ENCODE peak calls at places on chromosome 1, in six cellular contexts. E is H1, N is stomach, H is spleen, M is suprapubic skin, L is HepG2. I is an unnamed sample.

GRCh38 chr1:215543191-215543606 is 23.9 kb upstream of the KCTD3 start:
- DNase-seq in M (no peak), N (peak), L (peak), E (no peak), H (no peak), I (no peak)

GRCh38 chr1:27513521-27513920 is 23.6 kb upstream of the WASF2 start:
- DNase-seq in N (no peak), E (no peak), L (no peak), M (no peak), H (no peak), I (no peak)

GRCh38 chr1:103197266-103197665 is 88.9 kb upstream of the COL11A1 start:
- DNase-seq in E (no peak), M (no peak), N (no peak), H (no peak), L (no peak), I (no peak)

GRCh38 chr1:37875833-37876232 is 16.4 kb upstream of the MTF1 start:
- DNase-seq in M (no peak), N (no peak), E (no peak), L (no peak), H (no peak), I (no peak)

GRCh38 chr1:201307239-201307638 is 23.9 kb downstream of the PKP1 start:
- DNase-seq in E (no peak), H (no peak), N (no peak), M (no peak), L (no peak), I (no peak)

GRCh38 chr1:50265790-50266314 is 157.1 kb downstream of the ELAVL4 start:
- DNase-seq in H (no peak), E (no peak), L (no peak), M (peak), N (no peak), I (peak)

GRCh38 chr1:54608561-54609230 is 14.6 kb downstream of the FAM151A start:
- DNase-seq in E (no peak), H (peak), L (no peak), N (no peak), M (no peak), I (no peak)

GRCh38 chr1:92820024-92820423 is 11.8 kb upstream of the RPL5 start:
- DNase-seq in L (no peak), H (no peak), N (no peak), M (no peak), E (no peak), I (no peak)

GRCh38 chr1:168520052-168520751 is 23.6 kb downstream of the XCL2 start:
- DNase-seq in L (no peak), N (no peak), H (peak), E (no peak), M (no peak), I (no peak)

DNA sequence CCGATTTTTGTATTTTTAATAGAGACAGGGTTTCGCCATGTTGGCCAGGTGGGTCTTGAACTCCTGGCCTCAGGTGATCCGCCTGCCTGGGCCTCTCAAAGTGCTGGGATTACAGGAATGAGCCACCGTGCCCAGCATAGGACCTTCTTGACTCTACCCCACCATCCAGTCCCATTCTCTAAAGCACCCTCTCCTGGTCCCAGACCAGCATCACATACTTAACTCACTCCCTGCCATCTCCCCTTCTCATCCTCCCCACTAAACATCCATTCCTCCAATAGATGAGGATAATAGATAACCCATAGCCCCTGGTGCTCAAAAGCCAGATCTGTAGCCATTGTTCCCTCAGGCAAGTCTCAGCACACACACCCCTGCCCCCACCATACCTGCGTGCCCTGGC is 2.1 kb downstream of the ENTREP3 start:
- DNase-seq in M (no peak), H (peak), E (no peak), L (no peak), N (no peak), I (no peak)
- TF ChIP-seq CTCF in M (no peak), H (no peak), E (no peak), L (no peak), N (no peak), I (no peak)

GRCh38 chr1:110460253-110461220 is 9.6 kb downstream of the PROK1 start:
- DNase-seq in L (peak), N (peak), E (no peak), H (peak), M (peak), I (no peak)
- TF ChIP-seq POLR2AphosphoS5 in L (no peak), N (no peak), E (no peak), H (no peak), M (no peak), I (no peak)

DNA sequence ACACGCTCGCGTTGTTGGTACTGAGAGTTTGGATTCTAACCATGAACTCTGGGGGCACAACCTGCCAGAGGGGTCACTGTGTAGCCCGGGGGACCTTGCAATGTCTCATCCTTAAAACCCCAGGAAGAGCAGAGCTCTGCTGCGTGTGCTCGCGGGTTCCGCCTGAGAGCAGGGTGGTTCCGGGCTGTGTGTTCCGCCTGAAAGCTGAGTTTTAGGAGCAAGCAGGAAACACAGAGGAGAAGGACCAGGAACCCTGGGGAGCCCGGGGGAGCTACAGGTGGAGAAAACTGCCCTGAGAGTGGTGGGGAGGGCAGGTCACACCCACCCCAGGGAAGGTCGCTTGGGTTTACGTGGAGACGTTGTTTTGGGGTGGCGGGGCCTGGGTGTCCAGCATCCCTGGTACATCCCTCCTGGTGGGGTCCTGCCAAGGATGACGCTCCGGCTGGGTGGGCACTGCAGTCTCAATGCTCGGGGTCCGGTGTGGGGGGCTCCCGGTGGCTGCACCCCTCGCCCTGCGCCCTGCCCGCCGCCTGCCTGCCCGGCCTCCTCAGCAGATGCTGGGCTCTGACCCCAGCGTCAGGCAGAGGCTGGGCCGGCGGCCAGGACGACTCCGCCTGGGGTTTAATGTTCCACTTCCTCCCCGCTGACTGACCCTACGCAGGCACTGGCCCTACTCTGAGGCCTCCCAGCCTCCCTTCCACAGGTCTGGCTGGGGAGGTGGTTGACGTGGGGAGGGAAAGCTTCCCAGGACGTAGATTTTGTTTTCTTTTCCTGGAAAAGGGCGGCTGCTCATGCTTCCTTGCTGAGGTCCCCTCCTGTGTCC is 17.2 kb upstream of the C1orf159 start:
- DNase-seq in M (no peak), N (peak), E (no peak), L (no peak), H (no peak), I (no peak)
- TF ChIP-seq POLR2A in M (no peak), N (peak), E (no peak), L (no peak), H (no peak), I (no peak)

GRCh38 chr1:81808760-81809159 is 8.0 kb downstream of the ADGRL2 start:
- DNase-seq in H (no peak), E (no peak), L (peak), N (no peak), M (no peak), I (no peak)
- TF ChIP-seq CTCF in H (no peak), E (no peak), L (peak), N (no peak), M (no peak), I (no peak)

DNA sequence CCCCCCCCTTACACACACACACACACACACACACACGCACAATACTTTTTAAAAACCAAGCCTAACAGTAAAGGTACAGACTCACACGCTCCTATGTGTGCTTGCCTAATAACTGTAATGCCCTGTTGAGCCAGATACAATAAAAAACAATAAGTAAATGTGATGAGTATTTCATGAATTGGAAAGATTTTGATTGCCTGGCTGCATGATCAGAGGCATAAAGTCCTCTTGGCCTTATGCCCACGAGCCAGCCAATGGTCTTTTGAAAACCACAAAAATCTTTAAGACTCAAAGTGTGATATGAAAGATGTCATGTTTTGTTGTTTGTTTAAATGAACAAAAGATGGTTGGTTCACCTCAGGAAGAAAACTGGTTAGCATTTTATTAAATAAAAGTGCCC is 441.9 kb upstream of the ZRANB2 start:
- DNase-seq in N (no peak), H (no peak), M (no peak), E (no peak), L (no peak), I (no peak)
- TF ChIP-seq POLR2AphosphoS5 in N (no peak), H (no peak), M (no peak), E (no peak), L (no peak), I (no peak)

I was measured in vagina.